ENCODE peak calls at places on chromosome 3, in four cellular contexts. X is fibroblast of lung, O is IMR-90, E is astrocyte. Z is an unnamed sample.

GRCh38 chr3:196650740-196651311 is 11.3 kb downstream of the NRROS start:
- DNase-seq in X (peak; percentile 98), E (peak; percentile 98), O (peak; percentile 98), Z (no peak)

GRCh38 chr3:172516318-172517214 is 6.7 kb downstream of the TNFSF10 start:
- DNase-seq in X (peak; percentile 95), O (peak; percentile 94), E (peak; percentile 95), Z (no peak)

GRCh38 chr3:186110975-186111974 is 2.4 kb upstream of the ETV5 start:
- DNase-seq in X (no peak), E (no peak), O (no peak), Z (no peak)

GRCh38 chr3:70737656-70738309 is 425.3 kb upstream of the MDFIC2 start:
- DNase-seq in X (no peak), O (no peak), E (no peak), Z (no peak)

GRCh38 chr3:33277193-33277882 is at the start of gene FBXL2:
- DNase-seq in O (peak; percentile 49), X (peak; percentile 70), E (peak; percentile 46), Z (peak; percentile 46)

GRCh38 chr3:56536735-56537134 is 20.2 kb upstream of the CCDC66 start:
- DNase-seq in O (no peak), E (no peak), X (no peak), Z (no peak)

GRCh38 chr3:64104691-64105101 is 81.4 kb upstream of the PSMD6 start:
- DNase-seq in O (peak; percentile 87), E (peak; percentile 73), X (peak; percentile 77), Z (no peak)

GRCh38 chr3:126961191-126961790 is 21.6 kb upstream of the PLXNA1 start:
- DNase-seq in X (peak; percentile 40), O (peak; percentile 61), E (peak; percentile 30), Z (no peak)

GRCh38 chr3:169173231-169173630 is 490.3 kb downstream of the MECOM start:
- DNase-seq in E (no peak), O (no peak), X (no peak), Z (no peak)
- H3K4me2 ChIP-seq in E (no peak overlapping the region), O (no peak overlapping the region), X (no peak overlapping the region), Z (no peak overlapping the region)

DNA sequence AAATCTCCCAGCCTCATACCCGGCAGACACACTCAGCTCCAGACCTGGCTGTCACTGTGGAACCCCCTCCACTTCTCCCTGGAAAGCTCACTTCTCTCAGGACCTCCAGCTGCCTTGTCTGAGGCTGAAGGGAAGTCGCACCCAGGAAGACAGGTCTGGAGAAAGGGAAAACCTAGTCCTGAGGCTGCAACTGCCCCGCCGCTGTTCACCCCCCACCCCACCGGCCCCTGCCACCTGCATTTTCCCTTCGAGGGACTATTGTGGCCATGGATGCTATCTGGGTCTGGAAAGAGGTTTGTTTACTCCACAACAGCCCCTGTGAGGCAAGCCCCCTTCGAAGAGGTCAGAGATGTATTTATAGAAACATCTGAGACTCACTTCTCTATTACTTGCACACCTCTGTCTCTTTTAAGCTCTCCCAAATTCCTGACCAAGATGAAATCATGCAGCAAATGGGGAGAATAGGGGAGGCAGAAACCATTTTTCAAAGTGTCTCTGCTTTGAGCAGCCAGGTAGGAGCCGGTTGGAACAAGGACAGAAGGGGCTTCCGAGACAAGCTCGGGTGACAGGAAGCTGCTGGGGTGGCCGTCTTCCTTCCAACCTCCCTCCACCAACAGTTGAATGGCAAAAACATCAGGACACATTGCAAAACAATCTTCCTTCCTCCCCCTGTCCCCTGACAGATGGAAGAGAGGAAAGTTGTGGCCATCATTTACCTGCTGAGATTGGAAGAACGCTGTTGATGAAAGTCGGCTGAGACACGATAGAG is 518 bp downstream of the COLQ start:
- DNase-seq in X (no peak), E (no peak), O (no peak), Z (no peak)
- H3K4me2 ChIP-seq in X (no peak overlapping the region), E (no peak overlapping the region), O (no peak overlapping the region), Z (no peak overlapping the region)

GRCh38 chr3:46465196-46465520 is 453 bp upstream of the LTF start:
- DNase-seq in O (no peak), E (no peak), X (no peak), Z (no peak)
- H3K4me2 ChIP-seq in O (no peak overlapping the region), E (no peak overlapping the region), X (no peak overlapping the region), Z (no peak overlapping the region)

GRCh38 chr3:194885766-194886165 is 200.1 kb downstream of the FAM43A start:
- DNase-seq in X (no peak), E (no peak), O (no peak), Z (no peak)
- H3K4me2 ChIP-seq in X (no peak overlapping the region), E (no peak overlapping the region), O (no peak overlapping the region), Z (no peak overlapping the region)

Z was measured in Karpas-422.